ENCODE peak calls at places on chromosomes 6 and 20, in seven cellular contexts. W is AG04450; F is activated CD8-positive, alpha-beta memory T cell treated with anti-CD3 and anti-CD28 coated beads for 24 hours; O is BJ; K is RWPE1; B is T-helper 9 cell; Q is NCI-H510A treated with DMSO at 0.1 percent for 48 hours. Z is an unnamed sample.

GRCh38 chr6:134238006-134238405 is 79.9 kb downstream of the SGK1 start:
- DNase-seq in O (no peak), Q (no peak), W (no peak), B (no peak), F (no peak), K (no peak), Z (no peak)

GRCh38 chr6:159686697-159687096 is 6.3 kb downstream of the SOD2 start:
- DNase-seq in W (no peak), K (no peak), O (no peak), Q (no peak), F (no peak), B (no peak), Z (no peak)

GRCh38 chr6:148867851-148868250 is 121.0 kb downstream of the UST start:
- DNase-seq in F (no peak), Q (no peak), O (no peak), W (no peak), K (peak), B (no peak), Z (no peak)

GRCh38 chr6:155079985-155080452 is 84.9 kb downstream of the TIAM2 start:
- DNase-seq in W (no peak), B (no peak), Q (no peak), F (no peak), K (no peak), O (no peak), Z (no peak)

GRCh38 chr6:37717836-37718251 is 20.2 kb upstream of the MDGA1 start:
- DNase-seq in K (no peak), B (no peak), F (no peak), O (no peak), W (no peak), Q (no peak), Z (no peak)

GRCh38 chr20:52103911-52104545 is 87.6 kb downstream of the ZFP64 start:
- DNase-seq in W (no peak), K (peak), Q (no peak), F (no peak), B (no peak), O (no peak), Z (no peak)

GRCh38 chr6:20364327-20364726 is 37.4 kb upstream of the E2F3 start:
- DNase-seq in B (no peak), K (no peak), F (no peak), W (no peak), O (no peak), Q (no peak), Z (no peak)

GRCh38 chr20:58137651-58138265 is 90.7 kb downstream of the ANKRD60 start:
- DNase-seq in W (no peak), Q (no peak), O (no peak), B (no peak), F (peak), K (no peak), Z (no peak)

GRCh38 chr6:47352169-47352568 is 42.5 kb upstream of the TNFRSF21 start:
- DNase-seq in Q (no peak), F (no peak), W (no peak), K (no peak), O (no peak), B (no peak), Z (no peak)

GRCh38 chr6:7542065-7542877 is 800 bp downstream of the DSP start:
- DNase-seq in W (no peak), B (no peak), F (peak), O (no peak), Q (no peak), K (no peak), Z (no peak)

GRCh38 chr6:124882580-124883393 is 79.5 kb upstream of the RNF217 start:
- DNase-seq in O (no peak), Q (no peak), W (no peak), K (no peak), F (no peak), B (no peak), Z (no peak)

GRCh38 chr20:24765316-24766142 is 183.5 kb upstream of the CST7 start:
- DNase-seq in F (peak), Q (no peak), B (no peak), O (no peak), K (no peak), W (no peak), Z (no peak)

GRCh38 chr20:41058007-41058673 is 29.5 kb downstream of the TOP1 start:
- DNase-seq in B (no peak), Q (peak), F (no peak), K (peak), W (no peak), O (peak), Z (peak)

GRCh38 chr6:150427823-150428222 is 59.0 kb downstream of the IYD start:
- DNase-seq in W (no peak), K (no peak), O (no peak), F (no peak), Q (no peak), B (no peak), Z (no peak)

GRCh38 chr6:72760130-72760793 is 138.4 kb downstream of the KCNQ5 start:
- DNase-seq in B (no peak), W (no peak), Q (no peak), O (no peak), K (no peak), F (no peak), Z (no peak)

GRCh38 chr6:170512249-170512648 is 40.9 kb downstream of the PSMB1 start:
- DNase-seq in K (no peak), F (no peak), W (no peak), O (no peak), B (no peak), Q (peak), Z (no peak)

GRCh38 chr6:84508981-84509380 is 255.4 kb downstream of the TBX18 start:
- DNase-seq in B (no peak), K (no peak), F (no peak), W (no peak), O (no peak), Q (no peak), Z (no peak)

GRCh38 chr6:6218246-6219085 is 102.0 kb downstream of the F13A1 start:
- DNase-seq in W (no peak), F (no peak), K (peak), Q (peak), O (no peak), B (no peak), Z (no peak)

GRCh38 chr20:5058873-5059272 is 57.6 kb upstream of the SLC23A2 start:
- DNase-seq in O (no peak), B (no peak), K (no peak), F (no peak), W (no peak), Q (no peak), Z (no peak)

GRCh38 chr20:44467289-44467883 is 8.3 kb upstream of the TTPAL start:
- DNase-seq in F (no peak), O (no peak), K (no peak), B (no peak), W (no peak), Q (no peak), Z (no peak)

GRCh38 chr20:61746147-61746646 is 319.5 kb downstream of the TAF4 start:
- DNase-seq in F (no peak), O (no peak), B (no peak), Q (no peak), K (no peak), W (no peak), Z (no peak)

GRCh38 chr20:36802326-36803223 is 29.0 kb upstream of the DSN1 start:
- DNase-seq in F (no peak), B (no peak), O (no peak), K (no peak), W (peak), Q (no peak), Z (no peak)

GRCh38 chr20:23228912-23229311 is 121.7 kb upstream of the NXT1 start:
- DNase-seq in B (no peak), W (peak), Q (no peak), O (no peak), F (no peak), K (no peak), Z (peak)

GRCh38 chr20:8527998-8528397 is 395.9 kb downstream of the PLCB1 start:
- DNase-seq in W (peak), B (no peak), O (no peak), K (no peak), Q (no peak), F (no peak), Z (peak)

GRCh38 chr6:170221052-170221752 is 69.7 kb downstream of the DLL1 start:
- DNase-seq in O (no peak), K (no peak), B (no peak), F (peak), Q (no peak), W (no peak), Z (no peak)

GRCh38 chr6:135880066-135880972 is 28.8 kb downstream of the PDE7B start:
- DNase-seq in K (no peak), Q (no peak), W (no peak), B (peak), F (peak), O (peak), Z (no peak)

GRCh38 chr20:58081842-58082241 is 146.6 kb downstream of the ANKRD60 start:
- DNase-seq in O (peak), K (peak), F (no peak), W (no peak), B (no peak), Q (no peak), Z (no peak)

GRCh38 chr20:57900226-57900905 is 190.6 kb upstream of the PMEPA1 start:
- DNase-seq in B (no peak), O (no peak), K (no peak), F (no peak), Q (no peak), W (no peak), Z (no peak)

Z was measured in amniotic stem cell.